ENCODE peak calls at places on chromosomes 1 and 21, in four cellular contexts. F, M, E and R are unnamed samples.

GRCh38 chr1:151923422-151923821 is 14.1 kb upstream of the THEM4 start:
- DNase-seq in M (no peak), E (no peak), F (no peak), R (no peak)

GRCh38 chr1:11539850-11540772 is 61.2 kb downstream of the DISP3 start:
- DNase-seq in E (no peak), M (no peak), F (no peak), R (no peak)

GRCh38 chr21:28521932-28522826 is 470.5 kb downstream of the LTN1 start:
- DNase-seq in F (no peak), E (peak; percentile 5), M (no peak), R (no peak)

GRCh38 chr1:205444931-205445652 is 10.8 kb downstream of the BLACAT1 start:
- DNase-seq in E (no peak), M (peak; percentile 35), F (peak; percentile 51), R (no peak)

GRCh38 chr1:19398309-19398760 is 86.2 kb downstream of the SLC66A1 start:
- DNase-seq in M (peak; percentile 39), E (no peak), F (no peak), R (no peak)

GRCh38 chr1:68506386-68506785 is 9.5 kb upstream of the DEPDC1 start:
- DNase-seq in M (no peak), E (no peak), F (no peak), R (no peak)

GRCh38 chr1:27382950-27383627 is at the start of gene CD164L2:
- DNase-seq in F (peak; percentile 84), E (no peak), M (peak; percentile 85), R (no peak)

GRCh38 chr21:46212721-46213484 is 15.7 kb downstream of the LSS start:
- DNase-seq in M (no peak), E (no peak), F (no peak), R (no peak)

GRCh38 chr1:108653431-108654105 is 7.3 kb downstream of the HENMT1 start:
- DNase-seq in E (no peak), M (no peak), F (no peak), R (no peak)

GRCh38 chr1:22616571-22616970 is 19.9 kb upstream of the C1QA start:
- DNase-seq in E (no peak), F (no peak), M (no peak), R (no peak)

GRCh38 chr1:56968878-56969495 is 3.2 kb upstream of the C8B start:
- DNase-seq in F (no peak), E (no peak), M (no peak), R (no peak)

GRCh38 chr1:117657031-117657430 is 51.2 kb downstream of the TENT5C start:
- DNase-seq in E (no peak), M (no peak), F (peak; percentile 53), R (no peak)

GRCh38 chr1:223720987-223721591 is 8.8 kb downstream of the CAPN2 start:
- DNase-seq in M (peak; percentile 70), E (no peak), F (peak; percentile 65), R (no peak)

GRCh38 chr1:204819495-204819894 is 51.2 kb upstream of the NFASC start:
- DNase-seq in M (no peak), F (no peak), E (no peak), R (peak; percentile 86)

GRCh38 chr21:29072873-29073221 is 601 bp downstream of the CCT8 start:
- DNase-seq in F (no peak), E (no peak), M (no peak), R (no peak)

GRCh38 chr1:38293530-38293929 is 246.9 kb upstream of the POU3F1 start:
- DNase-seq in M (no peak), F (no peak), E (no peak), R (no peak)

GRCh38 chr21:30769724-30770431 is 14.7 kb upstream of the KRTAP21-1 start:
- DNase-seq in M (no peak), E (no peak), F (no peak), R (no peak)

GRCh38 chr1:94866178-94866822 is 46.1 kb downstream of the SLC44A3 start:
- DNase-seq in E (no peak), F (no peak), M (no peak), R (no peak)

GRCh38 chr1:209416009-209416408 is 167.5 kb upstream of the CAMK1G start:
- DNase-seq in F (peak; percentile 89), E (no peak), M (no peak), R (no peak)

GRCh38 chr21:41802684-41803083 is 35.8 kb upstream of the RIPK4 start:
- DNase-seq in E (no peak), M (peak; percentile 26), F (peak; percentile 87), R (peak; percentile 79)

GRCh38 chr1:170666661-170667060 is 2.7 kb downstream of the PRRX1 start:
- DNase-seq in M (no peak), E (no peak), F (no peak), R (no peak)

GRCh38 chr1:178797590-178797989 is 72.5 kb downstream of the RALGPS2 start:
- DNase-seq in E (no peak), F (no peak), M (no peak), R (no peak)

GRCh38 chr1:88079036-88079435 is 605.0 kb upstream of the PKN2 start:
- DNase-seq in E (no peak), M (no peak), F (no peak), R (no peak)

GRCh38 chr1:239388578-239388977 is 2.2 kb downstream of the CHRM3 start:
- DNase-seq in E (no peak), F (no peak), M (no peak), R (no peak)

GRCh38 chr1:239387304-239388231 is 1.2 kb downstream of the CHRM3 start:
- DNase-seq in E (no peak), M (peak; percentile 18), F (no peak), R (no peak)

GRCh38 chr1:239386453-239387303 is at the start of gene CHRM3:
- DNase-seq in E (peak; percentile 56), M (peak; percentile 87), F (peak; percentile 66), R (peak; percentile 20)

GRCh38 chr1:239394107-239394506 is 7.7 kb downstream of the CHRM3 start:
- DNase-seq in E (no peak), M (no peak), F (no peak), R (no peak)

DNA sequence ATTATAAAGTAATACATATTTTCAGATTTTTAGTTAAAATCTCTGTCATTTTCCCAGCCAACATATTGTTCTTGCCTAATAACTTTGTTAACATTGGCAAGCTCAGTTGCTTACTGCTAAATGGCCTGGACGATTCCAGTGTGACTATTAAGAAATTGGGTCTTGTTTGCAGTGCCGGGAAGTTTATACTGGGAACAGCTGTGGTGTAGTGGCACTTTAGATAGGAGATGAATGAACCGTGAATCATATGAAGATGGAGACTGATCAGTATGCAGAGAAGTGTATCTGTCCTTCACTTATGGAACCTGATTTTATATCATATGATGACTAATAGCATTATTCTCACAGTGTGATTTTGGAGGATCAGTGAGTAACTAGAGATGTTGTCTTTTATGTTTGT is 3.3 kb downstream of the CHRM3 start:
- DNase-seq in M (no peak), F (no peak), E (no peak), R (no peak)
- TF ChIP-seq POLR2AphosphoS5 in M (no peak), F (no peak), E (no peak), R (no peak)

DNA sequence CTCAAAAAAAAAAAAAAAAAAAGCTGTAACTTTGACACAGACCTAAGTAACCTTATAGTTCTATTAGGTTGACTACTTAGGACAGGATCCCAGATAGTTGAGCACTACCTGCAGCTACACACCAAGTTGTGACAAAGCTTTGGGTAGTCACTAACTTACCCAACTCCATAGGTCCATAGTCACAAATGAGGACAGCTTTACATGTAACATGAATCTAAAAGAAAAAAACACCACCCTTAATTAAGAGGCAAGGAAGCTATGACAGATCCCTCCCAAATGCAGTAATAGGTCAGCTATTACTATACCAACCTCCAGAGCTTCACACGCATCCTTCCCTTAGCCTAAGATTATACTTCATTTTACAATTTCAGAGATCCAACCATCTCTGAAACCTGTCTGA is 12.7 kb upstream of the RAB42 start:
- DNase-seq in M (no peak), E (no peak), F (no peak), R (no peak)
- H3K4me3 ChIP-seq in M (no peak overlapping the region), E (peak overlapping the region; percentile 94), F (no peak overlapping the region), R (peak overlapping the region; percentile 91)

GRCh38 chr1:91900538-91900937 is 14.6 kb upstream of the TGFBR3 start:
- DNase-seq in F (no peak), M (no peak), E (no peak), R (no peak)
- TF ChIP-seq POLR2AphosphoS5 in F (no peak), M (no peak), E (no peak), R (no peak)

DNA sequence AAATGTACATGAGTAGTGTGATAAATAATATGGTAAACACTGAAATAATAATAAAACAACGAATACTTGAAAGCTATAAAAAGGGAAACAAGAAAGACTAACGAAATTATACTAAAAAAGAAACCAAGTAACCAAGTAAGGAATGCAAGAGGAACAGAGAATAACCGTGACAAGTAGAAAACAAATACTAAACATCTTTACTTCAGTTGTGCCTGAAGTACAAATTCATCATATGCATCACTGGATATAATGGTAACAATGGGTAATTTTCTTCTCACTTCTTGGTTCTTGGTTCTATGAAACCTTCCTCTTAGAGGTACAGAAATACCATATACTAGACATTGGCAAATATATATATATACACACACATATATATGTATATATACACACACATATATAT is 1093.6 kb upstream of the B3GALT2 start:
- DNase-seq in F (no peak), M (no peak), E (no peak), R (no peak)
- H3K4me3 ChIP-seq in F (no peak overlapping the region), M (no peak overlapping the region), E (no peak overlapping the region), R (no peak overlapping the region)